ENCODE peak calls at places on chromosomes 1 and 21, in six cellular contexts. Z, O, R, D, W and H are unnamed samples.

GRCh38 chr1:46621930-46622329 is 5.3 kb upstream of the MOB3C start:
- DNase-seq in Z (no peak), O (no peak), R (no peak), D (no peak), W (no peak), H (peak)

GRCh38 chr1:44318097-44319088 is 36.7 kb downstream of the ERI3 start:
- DNase-seq in Z (no peak), O (peak), R (peak), D (peak), W (peak), H (peak)

GRCh38 chr21:29295066-29295650 is 3.6 kb upstream of the BACH1 start:
- DNase-seq in Z (no peak), O (no peak), R (no peak), D (no peak), W (no peak), H (no peak)

GRCh38 chr21:45420061-45420521 is 15.1 kb downstream of the COL18A1 start:
- DNase-seq in Z (no peak), O (no peak), R (no peak), D (no peak), W (no peak), H (no peak)

GRCh38 chr1:43446881-43447835 is 6.6 kb downstream of the HYI start:
- DNase-seq in Z (no peak), O (no peak), R (no peak), D (no peak), W (no peak), H (no peak)

GRCh38 chr1:24841593-24841992 is 88.5 kb downstream of the RUNX3 start:
- DNase-seq in Z (no peak), O (no peak), R (no peak), D (no peak), W (no peak), H (no peak)

GRCh38 chr1:31605908-31606427 is 11.5 kb upstream of the HCRTR1 start:
- DNase-seq in Z (no peak), O (peak), R (peak), D (no peak), W (peak), H (peak)

GRCh38 chr1:154178006-154178405 is 13.9 kb downstream of the TPM3 start:
- DNase-seq in Z (no peak), O (no peak), R (no peak), D (no peak), W (no peak), H (no peak)

GRCh38 chr1:14637233-14637632 is 38.7 kb downstream of the KAZN start:
- DNase-seq in Z (no peak), O (no peak), R (no peak), D (no peak), W (no peak), H (no peak)

GRCh38 chr21:41805038-41805437 is 38.2 kb upstream of the RIPK4 start:
- DNase-seq in Z (no peak), O (no peak), R (no peak), D (no peak), W (no peak), H (no peak)

GRCh38 chr1:243325305-243325890 is 69.6 kb downstream of the SDCCAG8 start:
- DNase-seq in Z (peak), O (peak), R (peak), D (peak), W (peak), H (no peak)

GRCh38 chr1:55695151-55695550 is 480.0 kb upstream of the USP24 start:
- DNase-seq in Z (no peak), O (no peak), R (no peak), D (no peak), W (no peak), H (no peak)

GRCh38 chr21:27129215-27129614 is 162.3 kb upstream of the ADAMTS5 start:
- DNase-seq in Z (no peak), O (no peak), R (no peak), D (no peak), W (no peak), H (no peak)

GRCh38 chr1:219784660-219785391 is 143.5 kb downstream of the SLC30A10 start:
- DNase-seq in Z (no peak), O (no peak), R (peak), D (no peak), W (peak), H (no peak)

GRCh38 chr1:119966681-119967080 is 70.4 kb upstream of the ADAM30 start:
- DNase-seq in Z (no peak), O (no peak), R (no peak), D (no peak), W (no peak), H (no peak)

GRCh38 chr1:172638885-172639831 is 19.7 kb upstream of the FASLG start:
- DNase-seq in Z (peak), O (no peak), R (peak), D (no peak), W (peak), H (peak)

GRCh38 chr1:162030741-162031280 is 7.1 kb upstream of the OLFML2B start:
- DNase-seq in Z (no peak), O (no peak), R (no peak), D (no peak), W (no peak), H (peak)

GRCh38 chr1:150150511-150151021 is 850 bp downstream of the PLEKHO1 start:
- DNase-seq in Z (no peak), O (peak), R (no peak), D (peak), W (no peak), H (peak)

GRCh38 chr1:94385354-94385947 is 32.7 kb upstream of the ABCD3 start:
- DNase-seq in Z (no peak), O (no peak), R (no peak), D (no peak), W (no peak), H (no peak)

GRCh38 chr1:222106369-222106768 is 364.5 kb upstream of the DUSP10 start:
- DNase-seq in Z (no peak), O (no peak), R (no peak), D (peak), W (no peak), H (no peak)

GRCh38 chr21:26719750-26720149 is 125.5 kb downstream of the ADAMTS1 start:
- DNase-seq in Z (no peak), O (no peak), R (no peak), D (no peak), W (no peak), H (peak)

GRCh38 chr1:91582431-91582921 is 81.8 kb downstream of the CDC7 start:
- DNase-seq in Z (peak), O (no peak), R (peak), D (no peak), W (peak), H (peak)

GRCh38 chr1:216626394-216627067 is 96.7 kb downstream of the ESRRG start:
- DNase-seq in Z (no peak), O (no peak), R (no peak), D (peak), W (no peak), H (no peak)

GRCh38 chr1:25356441-25356840 is 18.3 kb downstream of the TMEM50A start:
- DNase-seq in Z (no peak), O (no peak), R (no peak), D (no peak), W (no peak), H (no peak)

GRCh38 chr1:107941123-107941522 is 23.9 kb downstream of the VAV3 start:
- DNase-seq in Z (no peak), O (no peak), R (no peak), D (no peak), W (no peak), H (no peak)

GRCh38 chr1:76291186-76291585 is 216.6 kb downstream of the ST6GALNAC3 start:
- DNase-seq in Z (no peak), O (no peak), R (no peak), D (no peak), W (no peak), H (no peak)

GRCh38 chr1:76289692-76290091 is 215.1 kb downstream of the ST6GALNAC3 start:
- DNase-seq in Z (no peak), O (no peak), R (no peak), D (no peak), W (no peak), H (no peak)

GRCh38 chr1:76292418-76293184 is 218.1 kb downstream of the ST6GALNAC3 start:
- DNase-seq in Z (no peak), O (peak), R (no peak), D (no peak), W (no peak), H (no peak)

GRCh38 chr1:76293831-76294230 is 219.3 kb downstream of the ST6GALNAC3 start:
- DNase-seq in Z (no peak), O (no peak), R (no peak), D (no peak), W (no peak), H (no peak)

GRCh38 chr1:76291737-76292136 is 217.2 kb downstream of the ST6GALNAC3 start:
- DNase-seq in Z (no peak), O (no peak), R (no peak), D (no peak), W (no peak), H (no peak)
- H3K4me2 ChIP-seq in Z (no peak), O (peak), R (no peak), D (no peak), W (no peak), H (no peak)

GRCh38 chr21:39315603-39316002 is 2.2 kb upstream of the BRWD1 start:
- DNase-seq in Z (no peak), O (peak), R (no peak), D (no peak), W (no peak), H (no peak)
- H3K4me3 ChIP-seq in Z (no peak), O (peak), R (no peak), D (no peak), W (no peak), H (no peak)

DNA sequence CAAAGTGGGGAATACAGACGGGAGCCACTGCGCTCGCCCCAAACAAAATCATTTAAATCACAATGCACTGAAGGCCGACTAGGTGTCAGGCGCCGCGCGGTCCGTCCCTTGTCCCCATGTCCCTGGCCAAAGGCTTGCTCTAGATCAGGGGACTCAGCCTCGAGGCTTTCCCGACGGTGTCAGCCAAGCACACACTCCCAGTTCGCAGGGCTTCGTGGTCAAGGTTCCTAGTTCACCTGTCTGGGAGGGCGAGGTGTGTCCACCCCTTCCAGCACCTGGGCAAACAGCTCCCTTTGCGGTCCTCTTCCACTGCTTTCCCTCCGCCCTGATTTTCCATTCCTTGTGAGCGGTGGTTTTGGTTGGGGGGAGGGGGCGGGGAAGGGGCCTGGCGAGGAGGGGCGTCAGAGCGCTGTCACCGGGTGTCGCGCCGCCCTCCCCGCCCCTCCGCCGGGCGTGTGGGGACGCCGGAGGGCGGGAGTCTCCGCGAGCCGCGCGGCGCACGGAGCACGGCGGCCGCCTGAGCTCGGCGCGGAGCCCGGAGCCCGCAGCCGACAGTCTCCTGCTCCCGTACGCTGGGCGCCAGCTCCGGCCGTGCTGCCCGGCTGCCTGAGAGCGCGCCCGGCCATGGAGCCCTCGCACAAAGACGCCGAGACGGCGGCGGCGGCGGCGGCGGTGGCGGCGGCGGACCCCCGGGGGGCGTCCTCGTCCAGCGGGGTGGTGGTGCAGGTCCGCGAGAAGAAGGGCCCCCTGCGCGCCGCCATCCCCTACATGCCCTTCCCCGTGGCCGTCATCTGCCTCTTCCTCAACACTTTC is at the start of gene STUM:
- DNase-seq in Z (no peak), O (peak), R (peak), D (peak), W (peak), H (peak)
- H2AFZ ChIP-seq in Z (peak), O (no peak), R (no peak), D (peak), W (peak), H (no peak)

GRCh38 chr1:62142550-62142949 is 52.1 kb upstream of the L1TD1 start:
- DNase-seq in Z (no peak), O (no peak), R (no peak), D (peak), W (no peak), H (no peak)
- H3K4me2 ChIP-seq in Z (no peak), O (no peak), R (no peak), D (peak), W (no peak), H (no peak)

DNA sequence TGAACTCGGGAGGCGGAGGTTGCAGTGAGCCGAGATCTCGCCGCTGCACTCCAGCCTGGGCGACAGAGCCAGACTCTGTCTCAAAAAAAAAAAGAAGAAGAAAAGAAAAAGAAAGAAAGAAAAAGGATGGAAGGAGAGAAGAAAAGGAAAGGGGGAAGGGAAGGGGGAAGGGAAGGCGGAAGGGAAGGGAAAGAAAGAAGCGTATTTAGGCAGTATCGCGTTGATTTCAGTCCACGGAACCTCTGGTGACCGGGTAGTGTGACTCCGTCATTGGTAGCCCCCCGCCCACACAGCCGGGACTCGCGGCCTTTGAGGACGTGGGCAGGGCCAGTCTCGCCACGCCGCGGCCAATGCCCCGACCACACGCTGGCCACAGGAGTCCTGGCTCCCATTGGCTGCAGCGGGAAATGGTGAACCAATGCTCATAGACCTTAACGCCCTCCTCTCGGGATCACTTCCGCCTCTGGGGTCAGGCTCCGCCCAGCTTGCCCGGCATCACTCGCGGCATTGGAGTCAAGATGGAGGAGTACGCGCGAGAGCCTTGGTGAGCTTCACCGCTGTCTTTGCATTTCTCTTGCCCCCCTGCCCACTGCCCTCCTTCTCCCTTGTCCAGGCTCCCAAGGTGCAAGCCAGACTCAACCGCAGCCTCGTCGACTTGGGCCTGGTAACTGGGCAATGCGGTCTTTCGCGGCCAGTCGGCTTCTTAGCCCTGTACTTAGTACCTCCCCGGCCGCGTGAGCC is at the start of gene TIMM17A:
- DNase-seq in Z (peak), O (peak), R (peak), D (peak), W (peak), H (peak)
- H3K4me3 ChIP-seq in Z (peak), O (peak), R (peak), D (peak), W (peak), H (peak)

DNA sequence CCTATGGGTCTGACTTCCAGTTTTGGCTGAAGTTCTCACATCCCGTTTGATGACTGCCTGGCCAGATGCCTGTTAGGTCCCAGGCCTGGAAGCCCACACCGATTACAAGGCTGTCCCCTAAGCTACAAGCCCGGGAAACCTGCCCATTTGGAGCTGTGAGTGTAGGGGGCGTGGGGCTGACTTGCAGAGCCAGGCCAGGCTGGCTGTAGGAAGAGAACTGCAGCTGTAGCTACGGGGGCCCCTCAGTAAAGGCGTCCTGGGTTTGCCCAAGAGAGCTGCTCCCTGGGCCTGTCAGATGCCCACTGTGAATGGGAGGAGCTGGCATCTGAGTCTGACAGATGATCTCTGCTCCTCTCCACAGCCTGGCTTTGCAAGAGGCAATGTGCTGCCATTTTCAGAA is 199.7 kb downstream of the CAMTA1 start:
- DNase-seq in Z (no peak), O (no peak), R (no peak), D (no peak), W (no peak), H (no peak)
- H2AFZ ChIP-seq in Z (no peak), O (no peak), R (no peak), D (no peak), W (no peak), H (no peak)

GRCh38 chr21:36861924-36862323 is 104.5 kb downstream of the HLCS start:
- DNase-seq in Z (no peak), O (no peak), R (no peak), D (no peak), W (peak), H (no peak)

GRCh38 chr21:36861595-36861883 is 104.9 kb downstream of the HLCS start:
- DNase-seq in Z (no peak), O (no peak), R (no peak), D (no peak), W (peak), H (no peak)

GRCh38 chr21:36859744-36860501 is 106.5 kb downstream of the HLCS start:
- DNase-seq in Z (peak), O (peak), R (peak), D (peak), W (peak), H (peak)

GRCh38 chr21:36863260-36863659 is 103.2 kb downstream of the HLCS start:
- DNase-seq in Z (no peak), O (no peak), R (no peak), D (no peak), W (no peak), H (no peak)

GRCh38 chr21:36860736-36861594 is 105.5 kb downstream of the HLCS start:
- DNase-seq in Z (no peak), O (no peak), R (peak), D (no peak), W (peak), H (peak)
- H3K4me2 ChIP-seq in Z (peak), O (no peak), R (no peak), D (no peak), W (peak), H (peak)

DNA sequence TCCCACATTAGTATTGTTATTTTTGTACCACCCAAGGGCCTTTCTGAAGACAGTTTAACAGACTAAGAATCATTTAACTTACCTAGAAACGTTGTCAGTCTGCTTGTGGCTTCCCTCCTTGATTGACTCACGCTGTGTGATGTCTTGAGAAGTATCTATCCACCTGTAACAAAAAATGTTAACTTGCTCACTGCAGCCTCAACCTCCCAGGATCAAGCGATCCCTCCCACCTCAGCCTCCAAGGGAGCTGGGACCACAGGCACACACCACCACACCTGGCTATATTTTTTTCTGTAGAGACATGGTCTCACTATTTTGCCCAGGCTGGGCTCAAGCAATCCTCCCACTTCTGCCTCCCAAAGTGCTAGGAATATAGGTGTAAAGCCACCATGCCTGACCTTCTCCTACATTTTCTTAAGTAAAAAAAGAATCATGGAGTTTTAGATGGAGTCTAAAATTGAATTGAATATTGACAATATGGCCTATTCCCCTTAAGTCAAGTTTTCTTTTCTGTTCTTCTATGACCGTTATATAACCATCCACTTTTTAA is 15.6 kb downstream of the SFPQ start:
- DNase-seq in Z (no peak), O (no peak), R (no peak), D (no peak), W (no peak), H (no peak)
- H3K4me3 ChIP-seq in Z (no peak), O (no peak), R (no peak), D (no peak), W (no peak), H (no peak)

GRCh38 chr1:36212782-36213181 is 11.5 kb upstream of the THRAP3 start:
- DNase-seq in Z (no peak), O (peak), R (no peak), D (no peak), W (no peak), H (peak)
- H2AFZ ChIP-seq in Z (peak), O (peak), R (no peak), D (no peak), W (peak), H (no peak)